ENCODE peak calls at places on chromosomes 5 and 9, in ten cellular contexts. Q is tibial artery, H is neural progenitor cell, I is iPS DF 19.7, G is WTC11, S is nephron progenitor cell, Z is NCI-H1105 treated with DMSO at 0.1 percent for 48 hours, U is psoas muscle, N is ACHN, P is dermis microvascular lymphatic vessel endothelial cell. D is an unnamed sample.

GRCh38 chr9:23581936-23582335 is 244.1 kb downstream of the ELAVL2 start:
- DNase-seq in I (no peak), H (no peak), S (no peak), U (no peak), N (no peak), G (no peak), Z (no peak), Q (no peak), P (no peak), D (no peak)

GRCh38 chr5:143882520-143882919 is 70.6 kb downstream of the HMHB1 start:
- DNase-seq in G (no peak), Q (no peak), U (no peak), Z (no peak), P (no peak), N (no peak), S (no peak), H (no peak), I (no peak), D (no peak)

GRCh38 chr9:130899051-130899748 is 2.6 kb upstream of the QRFP start:
- DNase-seq in H (no peak), N (no peak), Z (no peak), U (no peak), S (no peak), Q (no peak), G (no peak), I (no peak), P (no peak), D (no peak)

GRCh38 chr5:113922343-113922742 is 408.8 kb downstream of the YTHDC2 start:
- DNase-seq in G (no peak), N (no peak), Z (no peak), S (no peak), P (peak; percentile 45), H (no peak), I (no peak), U (no peak), Q (no peak), D (no peak)

GRCh38 chr9:98380065-98380681 is 124.7 kb upstream of the TBC1D2 start:
- DNase-seq in I (no peak), N (peak; percentile 58), H (peak; percentile 31), Q (no peak), U (no peak), G (peak; percentile 31), P (peak; percentile 12), Z (no peak), S (peak; percentile 29), D (peak; percentile 25)

GRCh38 chr5:133269707-133270106 is 217.9 kb downstream of the HSPA4 start:
- DNase-seq in N (no peak), S (no peak), H (no peak), P (no peak), Z (no peak), Q (no peak), G (no peak), I (no peak), U (no peak), D (no peak)

GRCh38 chr5:171425596-171426244 is 6.3 kb downstream of the FGF18 start:
- DNase-seq in H (no peak), U (no peak), N (no peak), G (no peak), I (no peak), S (no peak), Z (no peak), P (no peak), Q (no peak), D (no peak)

GRCh38 chr5:61409568-61409967 is 77.5 kb downstream of the ZSWIM6 start:
- DNase-seq in I (no peak), P (peak; percentile 78), N (peak; percentile 89), H (no peak), S (no peak), Q (no peak), U (no peak), Z (no peak), G (no peak), D (no peak)

GRCh38 chr9:34659592-34660253 is 2.7 kb downstream of the CCL27 start:
- DNase-seq in S (no peak), I (no peak), H (no peak), N (peak; percentile 7), G (no peak), U (no peak), Q (no peak), P (no peak), Z (peak; percentile 4), D (no peak)

GRCh38 chr5:140557136-140557805 is at the start of gene SRA1:
- DNase-seq in Z (peak; percentile 74), S (peak; percentile 93), I (peak; percentile 57), U (peak; percentile 96), Q (peak; percentile 94), P (peak; percentile 90), G (peak; percentile 95), N (peak; percentile 88), H (peak; percentile 93), D (peak; percentile 73)

GRCh38 chr5:1259806-1260480 is 34.8 kb downstream of the SLC6A18 start:
- DNase-seq in Z (no peak), S (no peak), P (no peak), H (no peak), Q (no peak), G (no peak), I (no peak), U (no peak), N (no peak), D (no peak)

GRCh38 chr5:138952962-138953361 is 77.8 kb upstream of the LRRTM2 start:
- DNase-seq in P (no peak), H (no peak), Z (no peak), G (no peak), U (no peak), S (no peak), N (no peak), I (no peak), Q (no peak), D (no peak)

GRCh38 chr5:72346396-72346795 is 26.2 kb downstream of the PTCD2 start:
- DNase-seq in U (no peak), Z (no peak), N (no peak), I (no peak), Q (no peak), S (no peak), P (no peak), H (no peak), G (no peak), D (no peak)

GRCh38 chr5:179288101-179288808 is 57.0 kb downstream of the ADAMTS2 start:
- DNase-seq in S (no peak), P (no peak), N (no peak), Z (no peak), Q (no peak), H (no peak), G (no peak), I (no peak), U (no peak), D (no peak)

GRCh38 chr9:128409998-128410397 is 10.7 kb upstream of the CERCAM start:
- DNase-seq in U (no peak), S (no peak), G (peak; percentile 50), P (peak; percentile 41), I (no peak), Z (no peak), N (peak; percentile 26), H (peak; percentile 64), Q (no peak), D (no peak)

GRCh38 chr5:120516799-120517198 is 52.7 kb downstream of the PRR16 start:
- DNase-seq in P (no peak), N (no peak), H (no peak), U (no peak), S (no peak), I (no peak), G (no peak), Z (no peak), Q (no peak), D (no peak)

GRCh38 chr5:35229076-35230042 is 928 bp downstream of the PRLR start:
- DNase-seq in I (peak; percentile 54), G (peak; percentile 79), Q (no peak), Z (no peak), N (peak; percentile 9), U (no peak), S (peak; percentile 39), H (peak; percentile 71), P (no peak), D (peak; percentile 45)

GRCh38 chr9:92808726-92809451 is 44.3 kb upstream of the BICD2 start:
- DNase-seq in S (peak; percentile 89), P (peak; percentile 68), N (peak; percentile 51), U (peak; percentile 83), I (peak; percentile 35), Z (peak; percentile 78), G (peak; percentile 80), H (peak; percentile 92), Q (peak; percentile 46), D (peak; percentile 35)

GRCh38 chr5:170451764-170452365 is 52.0 kb upstream of the KCNIP1 start:
- DNase-seq in G (no peak), Q (no peak), S (no peak), N (no peak), I (no peak), Z (no peak), P (no peak), U (no peak), H (no peak), D (no peak)

D was measured in iPS DF 6.9.